ENCODE peak calls at places on chromosomes 3 and 15, in seven cellular contexts. J is lung, K is tibial artery, G is left lung, V is neuronal stem cell, P is uterus, Y is GM23338. Q is an unnamed sample.

GRCh38 chr3:72214065-72215048 is 429.4 kb upstream of the PROK2 start:
- DNase-seq in J (no peak), K (no peak), G (no peak), V (no peak), P (no peak), Y (no peak), Q (no peak)

GRCh38 chr3:141561426-141562034 is 74.7 kb downstream of the RASA2 start:
- DNase-seq in J (no peak), K (no peak), G (no peak), V (peak; percentile 59), P (peak; percentile 32), Y (peak; percentile 81), Q (no peak)

GRCh38 chr15:33795076-33795475 is 173.2 kb upstream of the CHRM5 start:
- DNase-seq in J (no peak), K (no peak), G (no peak), V (no peak), P (no peak), Y (no peak), Q (no peak)

GRCh38 chr3:127706785-127707351 is 34.1 kb downstream of the ABTB1 start:
- DNase-seq in J (no peak), K (peak; percentile 65), G (peak; percentile 15), V (no peak), P (peak; percentile 6), Y (no peak), Q (no peak)

GRCh38 chr3:129892857-129893615 is 475 bp downstream of the TMCC1 start:
- DNase-seq in J (peak; percentile 62), K (peak; percentile 64), G (peak; percentile 70), V (peak; percentile 72), P (peak; percentile 48), Y (peak; percentile 83), Q (peak; percentile 91)

GRCh38 chr3:127458698-127459097 is 131.8 kb downstream of the TPRA1 start:
- DNase-seq in J (no peak), K (no peak), G (no peak), V (peak; percentile 91), P (no peak), Y (peak; percentile 91), Q (peak; percentile 74)

GRCh38 chr3:73773228-73773627 is 148.5 kb upstream of the PDZRN3 start:
- DNase-seq in J (no peak), K (no peak), G (no peak), V (no peak), P (no peak), Y (no peak), Q (no peak)

GRCh38 chr15:64566629-64567427 is 106.5 kb downstream of the ZNF609 start:
- DNase-seq in J (no peak), K (no peak), G (no peak), V (no peak), P (no peak), Y (peak; percentile 41), Q (no peak)

GRCh38 chr3:48543271-48543866 is 13.2 kb downstream of the PFKFB4 start:
- DNase-seq in J (no peak), K (no peak), G (no peak), V (no peak), P (peak; percentile 14), Y (no peak), Q (peak; percentile 83)

GRCh38 chr3:158725348-158725966 is 6.8 kb downstream of the RARRES1 start:
- DNase-seq in J (peak; percentile 47), K (peak; percentile 81), G (no peak), V (no peak), P (peak; percentile 70), Y (no peak), Q (no peak)

GRCh38 chr15:31236184-31237041 is 90.2 kb upstream of the KLF13 start:
- DNase-seq in J (peak; percentile 74), K (peak; percentile 90), G (peak; percentile 84), V (no peak), P (peak; percentile 93), Y (no peak), Q (peak; percentile 78)

GRCh38 chr3:30988774-30989173 is 94.3 kb upstream of the GADL1 start:
- DNase-seq in J (no peak), K (no peak), G (no peak), V (no peak), P (no peak), Y (no peak), Q (no peak)

GRCh38 chr15:78767331-78767951 is 43.8 kb downstream of the ADAMTS7 start:
- DNase-seq in J (no peak), K (peak; percentile 67), G (peak; percentile 24), V (no peak), P (peak; percentile 7), Y (no peak), Q (peak; percentile 57)

GRCh38 chr15:56471440-56472069 is 6.6 kb upstream of the MNS1 start:
- DNase-seq in J (no peak), K (no peak), G (no peak), V (no peak), P (no peak), Y (no peak), Q (no peak)

GRCh38 chr3:44886561-44886960 is 12.2 kb downstream of the TGM4 start:
- DNase-seq in J (no peak), K (no peak), G (no peak), V (no peak), P (no peak), Y (no peak), Q (no peak)

GRCh38 chr3:155271343-155271613 is 22.2 kb downstream of the STRIT1 start:
- DNase-seq in J (no peak), K (no peak), G (no peak), V (no peak), P (no peak), Y (no peak), Q (no peak)

GRCh38 chr3:11547498-11547897 is 96.2 kb downstream of the VGLL4 start:
- DNase-seq in J (no peak), K (no peak), G (no peak), V (no peak), P (no peak), Y (no peak), Q (no peak)

GRCh38 chr3:11551019-11551418 is 92.7 kb downstream of the VGLL4 start:
- DNase-seq in J (no peak), K (peak; percentile 62), G (no peak), V (no peak), P (no peak), Y (no peak), Q (peak; percentile 30)

GRCh38 chr3:11546657-11547302 is 96.9 kb downstream of the VGLL4 start:
- DNase-seq in J (no peak), K (peak; percentile 59), G (no peak), V (no peak), P (no peak), Y (no peak), Q (peak; percentile 44)

GRCh38 chr3:11549580-11550140 is 94.1 kb downstream of the VGLL4 start:
- DNase-seq in J (no peak), K (no peak), G (no peak), V (no peak), P (no peak), Y (no peak), Q (no peak)

GRCh38 chr3:11548721-11549131 is 95.0 kb downstream of the VGLL4 start:
- DNase-seq in J (no peak), K (no peak), G (no peak), V (no peak), P (peak; percentile 66), Y (no peak), Q (no peak)
- H3K4me1 ChIP-seq in J (peaks cover 14% of the 10 kb centered on the region), K (peaks cover 33% of the 10 kb centered on the region), G (peaks cover 38% of the 10 kb centered on the region), V (peaks cover 6% of the 10 kb centered on the region), P (peaks cover 6% of the 10 kb centered on the region), Y (no peaks in the 10 kb centered on the region), Q (no peaks in the 10 kb centered on the region)

DNA sequence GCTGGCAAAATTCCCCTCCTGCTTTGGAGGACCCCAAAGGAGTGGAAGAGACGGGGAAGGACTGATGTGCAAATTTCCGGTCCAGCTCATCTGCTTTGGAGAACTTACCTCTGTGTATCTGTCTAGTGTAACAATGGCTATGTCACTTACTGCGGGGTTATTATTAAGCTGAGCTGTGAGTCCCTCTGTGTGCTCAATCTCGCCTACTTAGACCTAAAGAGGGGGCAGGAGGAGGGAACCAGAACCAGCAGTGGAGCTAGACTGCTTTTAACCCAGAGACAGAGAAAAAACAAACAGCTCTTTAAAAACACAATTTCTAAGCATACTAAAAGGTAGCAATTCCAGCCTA is 77.0 kb downstream of the MYO1E start:
- DNase-seq in J (no peak), K (no peak), G (no peak), V (no peak), P (no peak), Y (no peak), Q (no peak)
- H3K4me3 ChIP-seq in J (no peak overlapping the region), K (peak overlapping the region; percentile 3), G (no peak overlapping the region), V (no peak overlapping the region), P (no peak overlapping the region), Y (no peak overlapping the region), Q (no peak overlapping the region)

DNA sequence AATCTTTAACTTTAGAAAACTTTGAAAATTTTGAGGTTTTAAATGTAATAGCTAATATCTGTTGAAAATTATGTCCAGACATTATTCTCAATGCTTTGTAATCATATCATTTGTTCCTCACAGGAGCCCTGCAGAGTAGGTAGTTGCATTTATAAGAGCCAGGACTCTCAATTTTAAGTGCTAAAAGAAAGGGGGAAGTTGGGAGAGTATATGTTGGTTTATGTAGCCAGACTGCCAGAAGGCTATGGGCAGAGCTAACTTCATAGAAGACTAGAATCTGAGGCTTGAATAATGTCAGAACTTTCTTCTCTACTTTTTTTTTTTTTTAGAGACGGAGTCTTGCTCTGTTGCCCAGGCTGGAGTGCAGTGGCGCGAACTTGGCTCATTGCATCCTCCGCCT is 9.1 kb downstream of the VPS8 start:
- DNase-seq in J (no peak), K (no peak), G (no peak), V (no peak), P (no peak), Y (no peak), Q (no peak)
- H3K4me1 ChIP-seq in J (peaks cover 2% of the 10 kb centered on the region), K (no peaks in the 10 kb centered on the region), G (peaks cover 13% of the 10 kb centered on the region), V (no peaks in the 10 kb centered on the region), P (no peaks in the 10 kb centered on the region), Y (no peaks in the 10 kb centered on the region), Q (peaks cover 2% of the 10 kb centered on the region)

DNA sequence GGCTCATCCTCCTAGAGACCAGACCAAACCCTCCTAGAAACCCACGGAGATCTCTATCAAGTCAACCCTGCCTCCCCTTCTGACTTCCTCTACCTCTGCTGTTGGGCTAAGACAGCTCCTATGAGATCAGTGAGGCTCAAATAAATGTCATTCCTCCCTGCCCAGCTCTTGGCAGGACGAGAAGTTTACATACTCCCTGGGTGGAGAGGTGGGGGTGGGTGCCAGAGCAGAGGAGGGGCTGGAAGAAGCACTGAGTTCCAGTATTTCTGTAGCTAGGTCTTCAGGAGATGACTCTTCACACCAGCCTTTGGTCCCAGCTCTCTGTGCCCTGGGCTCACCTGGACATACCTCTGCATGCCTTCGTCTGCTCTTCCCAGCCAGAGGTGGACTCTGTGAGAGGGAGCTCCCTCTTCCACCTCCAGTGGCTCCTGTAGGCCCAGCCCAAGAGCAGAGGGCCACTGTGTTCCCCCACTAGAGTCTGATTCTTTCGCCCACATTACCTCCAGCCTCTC is 42.4 kb upstream of the TLE3 start:
- DNase-seq in J (no peak), K (no peak), G (no peak), V (no peak), P (no peak), Y (no peak), Q (no peak)
- H3K4me3 ChIP-seq in J (no peak overlapping the region), K (no peak overlapping the region), G (no peak overlapping the region), V (no peak overlapping the region), P (no peak overlapping the region), Y (peak overlapping the region; percentile 16), Q (no peak overlapping the region)

GRCh38 chr3:36846406-36846805 is 82.1 kb upstream of the DCLK3 start:
- DNase-seq in J (no peak), K (no peak), G (no peak), V (no peak), P (no peak), Y (no peak), Q (no peak)
- H3K4me1 ChIP-seq in J (peaks cover 2% of the 10 kb centered on the region), K (no peaks in the 10 kb centered on the region), G (no peaks in the 10 kb centered on the region), V (peaks cover 2% of the 10 kb centered on the region), P (no peaks in the 10 kb centered on the region), Y (no peaks in the 10 kb centered on the region), Q (no peaks in the 10 kb centered on the region)

GRCh38 chr15:40904552-40905201 is 10.4 kb downstream of the VPS18 start:
- DNase-seq in J (no peak), K (no peak), G (no peak), V (no peak), P (no peak), Y (no peak), Q (no peak)
- H3K4me3 ChIP-seq in J (no peak overlapping the region), K (no peak overlapping the region), G (no peak overlapping the region), V (no peak overlapping the region), P (no peak overlapping the region), Y (no peak overlapping the region), Q (no peak overlapping the region)

Q was measured in aorta.